ENCODE peak calls at places on chromosomes 11 and 22, in six cellular contexts. P is sigmoid colon, Y is stomach, G is prostate gland, M is GM12878, S is vagina. N is an unnamed sample.

GRCh38 chr11:126431401-126432064 is 76.0 kb downstream of the ST3GAL4 start:
- DNase-seq in M (no peak), Y (peak), S (no peak), G (no peak), P (peak), N (peak)

GRCh38 chr22:48257690-48258065 is 1495.2 kb downstream of the TBC1D22A start:
- DNase-seq in S (no peak), G (no peak), P (no peak), Y (no peak), M (no peak), N (no peak)

GRCh38 chr11:109051200-109051599 is 370.8 kb upstream of the C11orf87 start:
- DNase-seq in P (no peak), Y (no peak), G (no peak), M (no peak), S (no peak), N (no peak)

GRCh38 chr22:49235463-49236300 is 592.0 kb downstream of the BRD1 start:
- DNase-seq in M (no peak), P (no peak), G (peak), Y (no peak), S (peak), N (peak)

GRCh38 chr11:79902493-79902892 is 461.7 kb upstream of the TENM4 start:
- DNase-seq in P (no peak), M (no peak), S (no peak), Y (no peak), G (no peak), N (no peak)

GRCh38 chr11:518463-519202 is 11.6 kb upstream of the RNH1 start:
- DNase-seq in M (no peak), P (peak), S (peak), Y (peak), G (peak), N (peak)

GRCh38 chr22:20400606-20401375 is 6.8 kb downstream of the ZNF74 start:
- DNase-seq in Y (no peak), G (no peak), M (no peak), P (no peak), S (no peak), N (no peak)

GRCh38 chr11:130652671-130653335 is 204.4 kb downstream of the ADAMTS15 start:
- DNase-seq in P (peak), M (no peak), G (peak), Y (peak), S (peak), N (peak)

GRCh38 chr11:108559904-108560303 is 33.7 kb downstream of the EXPH5 start:
- DNase-seq in S (no peak), P (no peak), G (no peak), M (no peak), Y (no peak), N (no peak)

GRCh38 chr11:38711110-38711509 is 2113.1 kb upstream of the RAG2 start:
- DNase-seq in Y (no peak), G (no peak), S (no peak), M (no peak), P (no peak), N (no peak)

GRCh38 chr11:73034330-73034729 is 107.8 kb downstream of the FCHSD2 start:
- DNase-seq in Y (no peak), G (no peak), S (no peak), P (no peak), M (no peak), N (no peak)

GRCh38 chr22:44162960-44163359 is 17.8 kb upstream of the PARVG start:
- DNase-seq in G (no peak), M (no peak), P (no peak), S (no peak), Y (no peak), N (no peak)

GRCh38 chr11:47258317-47258902 is 614 bp downstream of the NR1H3 start:
- DNase-seq in Y (no peak), S (no peak), M (no peak), P (no peak), G (no peak), N (no peak)

DNA sequence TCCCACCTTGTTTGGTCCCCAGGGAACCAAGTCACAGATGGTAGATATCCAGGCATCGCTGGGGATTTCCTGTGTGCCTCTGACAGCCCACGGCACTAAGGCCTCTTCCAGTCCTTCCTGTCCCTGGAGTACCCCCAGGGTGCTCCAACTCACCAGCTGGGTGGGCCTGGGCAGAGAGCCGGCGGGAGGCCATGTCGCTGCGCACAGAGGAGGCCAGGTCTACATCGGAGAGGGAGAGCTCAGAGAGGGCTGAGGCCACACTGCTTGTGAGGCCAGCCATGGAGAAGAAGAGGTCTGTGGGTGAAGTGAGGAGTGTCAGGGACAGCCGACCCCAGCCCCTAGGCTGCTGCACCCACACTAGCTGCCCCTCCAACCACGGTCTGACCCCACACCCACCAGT is 5.3 kb downstream of the ATG2A start:
- DNase-seq in Y (no peak), S (no peak), M (no peak), G (no peak), P (no peak), N (no peak)
- TF ChIP-seq POLR2A in Y (no peak), S (no peak), M (no peak), G (no peak), P (no peak), N (no peak)

GRCh38 chr11:64599698-64600211 is 8.7 kb downstream of the SLC22A12 start:
- DNase-seq in G (no peak), Y (no peak), S (no peak), M (no peak), P (no peak), N (no peak)

GRCh38 chr11:64598106-64598796 is 7.2 kb downstream of the SLC22A12 start:
- DNase-seq in S (no peak), M (no peak), Y (no peak), G (no peak), P (no peak), N (no peak)

GRCh38 chr11:64600281-64600992 is 9.4 kb downstream of the SLC22A12 start:
- DNase-seq in M (no peak), G (no peak), P (no peak), Y (no peak), S (no peak), N (no peak)

GRCh38 chr11:64598797-64599697 is 8.0 kb downstream of the SLC22A12 start:
- DNase-seq in P (no peak), S (no peak), G (no peak), M (no peak), Y (no peak), N (no peak)

DNA sequence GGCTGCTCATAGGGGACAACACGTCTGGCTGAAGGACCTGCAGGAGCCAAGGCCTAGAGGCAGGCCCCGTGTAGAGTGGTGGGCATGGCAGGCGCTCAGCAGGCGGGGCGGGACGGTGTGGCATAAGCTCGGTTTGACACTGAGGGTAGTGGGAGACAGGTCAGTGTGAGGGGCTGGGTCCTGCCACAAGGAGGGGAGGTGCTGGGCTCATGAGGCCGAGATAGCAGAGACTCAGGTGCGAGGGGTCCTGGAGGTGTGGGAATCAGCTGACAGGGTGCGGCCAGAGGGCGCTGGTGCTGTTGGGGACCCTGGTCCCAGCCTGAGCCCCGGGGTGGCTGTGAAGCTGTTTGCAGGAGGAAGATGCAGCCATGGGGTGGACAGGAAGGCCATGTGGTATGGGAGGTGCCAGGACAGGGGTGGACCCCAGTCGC is 6.7 kb downstream of the SLC22A12 start:
- DNase-seq in S (no peak), Y (no peak), P (peak), M (no peak), G (no peak), N (no peak)
- TF ChIP-seq POLR2AphosphoS5 in S (no peak), Y (no peak), P (no peak), M (no peak), G (no peak), N (no peak)

GRCh38 chr11:32435152-32435480 is 223 bp downstream of the WT1 start:
- DNase-seq in Y (no peak), S (no peak), M (no peak), G (no peak), P (no peak), N (no peak)

GRCh38 chr11:32434116-32434386 is 1.3 kb downstream of the WT1 start:
- DNase-seq in Y (no peak), S (no peak), M (no peak), G (no peak), P (no peak), N (no peak)

GRCh38 chr11:32435511-32435946 is at the start of gene WT1:
- DNase-seq in S (peak), Y (no peak), P (no peak), G (no peak), M (no peak), N (no peak)

GRCh38 chr11:32433249-32434115 is 1.9 kb downstream of the WT1 start:
- DNase-seq in S (no peak), P (no peak), M (no peak), Y (no peak), G (no peak), N (no peak)

GRCh38 chr11:32434387-32435151 is 770 bp downstream of the WT1 start:
- DNase-seq in Y (no peak), M (no peak), G (no peak), P (no peak), S (peak), N (no peak)
- TF ChIP-seq POLR2A in Y (no peak), M (no peak), G (no peak), P (no peak), S (no peak), N (no peak)

GRCh38 chr11:67441082-67441683 is 2.1 kb downstream of the CORO1B start:
- DNase-seq in M (no peak), G (no peak), S (no peak), P (no peak), Y (no peak), N (no peak)
- TF ChIP-seq POLR2AphosphoS5 in M (no peak), G (no peak), S (no peak), P (no peak), Y (no peak), N (no peak)

GRCh38 chr11:133956650-133957633 is at the start of gene IGSF9B:
- DNase-seq in Y (peak), M (peak), G (peak), P (peak), S (peak), N (peak)

GRCh38 chr11:133953571-133953970 is 3.2 kb downstream of the IGSF9B start:
- DNase-seq in M (no peak), P (no peak), S (no peak), G (no peak), Y (no peak), N (no peak)

GRCh38 chr11:133955945-133956421 is 785 bp downstream of the IGSF9B start:
- DNase-seq in P (no peak), S (no peak), M (no peak), G (no peak), Y (no peak), N (no peak)

GRCh38 chr11:133953999-133954398 is 2.8 kb downstream of the IGSF9B start:
- DNase-seq in G (no peak), S (no peak), M (no peak), Y (no peak), P (no peak), N (no peak)

GRCh38 chr11:133955091-133955846 is 1.5 kb downstream of the IGSF9B start:
- DNase-seq in P (peak), S (no peak), M (no peak), G (no peak), Y (no peak), N (peak)
- TF ChIP-seq POLR2A in P (peak), S (no peak), M (no peak), G (no peak), Y (no peak), N (peak)

GRCh38 chr11:123255909-123256308 is 60.9 kb upstream of the CLMP start:
- DNase-seq in M (no peak), G (no peak), S (no peak), Y (no peak), P (no peak), N (no peak)
- TF ChIP-seq POLR2AphosphoS5 in M (no peak), G (no peak), S (no peak), Y (no peak), P (no peak), N (no peak)

GRCh38 chr11:83156150-83156995 is 558 bp upstream of the PCF11 start:
- DNase-seq in M (peak), G (peak), P (peak), S (peak), Y (peak), N (peak)

GRCh38 chr11:83158474-83158786 is 1.5 kb downstream of the PCF11 start:
- DNase-seq in M (no peak), Y (no peak), S (no peak), P (no peak), G (no peak), N (no peak)

GRCh38 chr11:83158965-83159900 is 2.3 kb downstream of the PCF11 start:
- DNase-seq in S (no peak), M (no peak), P (no peak), G (no peak), Y (no peak), N (no peak)

GRCh38 chr11:83157755-83158473 is 983 bp downstream of the PCF11 start:
- DNase-seq in S (peak), G (peak), P (peak), M (no peak), Y (peak), N (peak)

GRCh38 chr11:83156996-83157754 is at the start of gene PCF11:
- DNase-seq in G (no peak), Y (no peak), M (no peak), S (no peak), P (no peak), N (no peak)
- TF ChIP-seq POLR2A in G (peak), Y (no peak), M (peak), S (peak), P (peak), N (peak)

GRCh38 chr22:46069518-46070214 is 80.7 kb upstream of the PPARA start:
- DNase-seq in G (peak), P (peak), M (no peak), S (no peak), Y (peak), N (peak)
- TF ChIP-seq POLR2AphosphoS5 in G (peak), P (peak), M (no peak), S (peak), Y (peak), N (peak)

N was measured in transverse colon.